ENCODE peak calls at places on chromosomes 13 and 19, in six cellular contexts. F is cardiac muscle cell, B is heart left ventricle, S is WTC11, Q is fibroblast of lung, G is fibroblast of pulmonary artery. K is an unnamed sample.

GRCh38 chr13:53200498-53201453 is 172.2 kb downstream of the OLFM4 start:
- DNase-seq in F (peak; percentile 58), S (peak; percentile 90), G (peak; percentile 15), Q (peak; percentile 2), B (peak; percentile 29), K (no peak)

GRCh38 chr13:26557393-26558073 is at the start of gene WASF3:
- DNase-seq in S (peak; percentile 97), B (peak; percentile 96), G (peak; percentile 93), Q (peak; percentile 91), F (peak; percentile 97), K (peak; percentile 93)

GRCh38 chr13:21625366-21625765 is 21.4 kb upstream of the MICU2 start:
- DNase-seq in B (no peak), F (peak; percentile 35), S (no peak), G (peak; percentile 36), Q (peak; percentile 51), K (no peak)

GRCh38 chr19:3108775-3109174 is 14.6 kb downstream of the GNA11 start:
- DNase-seq in B (peak; percentile 61), G (peak; percentile 67), F (peak; percentile 68), Q (peak; percentile 53), S (peak; percentile 84), K (no peak)

GRCh38 chr19:19059837-19060611 is 3.8 kb upstream of the SLC25A42 start:
- DNase-seq in Q (no peak), S (no peak), B (no peak), F (no peak), G (no peak), K (no peak)

GRCh38 chr13:98447881-98448641 is 128.8 kb downstream of the STK24 start:
- DNase-seq in Q (peak; percentile 43), G (no peak), B (no peak), S (peak; percentile 78), F (peak; percentile 12), K (no peak)

GRCh38 chr19:14525729-14526128 is 3.7 kb upstream of the TECR start:
- DNase-seq in G (no peak), Q (no peak), B (no peak), S (no peak), F (no peak), K (peak; percentile 96)

GRCh38 chr19:45424191-45425058 is 708 bp upstream of the ERCC1 start:
- DNase-seq in F (peak; percentile 92), B (peak; percentile 93), S (peak; percentile 60), G (peak; percentile 93), Q (peak; percentile 92), K (peak; percentile 96)

GRCh38 chr19:13984875-13985741 is 21.0 kb downstream of the RFX1 start:
- DNase-seq in B (no peak), F (no peak), S (no peak), G (no peak), Q (no peak), K (no peak)

GRCh38 chr19:38012944-38013343 is 105.9 kb downstream of the SIPA1L3 start:
- DNase-seq in B (no peak), S (peak; percentile 31), Q (no peak), F (no peak), G (no peak), K (no peak)

GRCh38 chr19:10624585-10624984 is 768 bp upstream of the SLC44A2 start:
- DNase-seq in F (no peak), Q (no peak), G (no peak), B (no peak), S (no peak), K (no peak)

GRCh38 chr13:74886496-74886895 is 595.5 kb downstream of the TBC1D4 start:
- DNase-seq in F (peak; percentile 49), S (no peak), B (no peak), G (peak; percentile 34), Q (peak; percentile 71), K (no peak)

GRCh38 chr19:45558399-45558878 is 26.2 kb downstream of the OPA3 start:
- DNase-seq in B (peak; percentile 40), G (peak; percentile 58), F (peak; percentile 60), S (peak; percentile 78), Q (peak; percentile 50), K (no peak)

DNA sequence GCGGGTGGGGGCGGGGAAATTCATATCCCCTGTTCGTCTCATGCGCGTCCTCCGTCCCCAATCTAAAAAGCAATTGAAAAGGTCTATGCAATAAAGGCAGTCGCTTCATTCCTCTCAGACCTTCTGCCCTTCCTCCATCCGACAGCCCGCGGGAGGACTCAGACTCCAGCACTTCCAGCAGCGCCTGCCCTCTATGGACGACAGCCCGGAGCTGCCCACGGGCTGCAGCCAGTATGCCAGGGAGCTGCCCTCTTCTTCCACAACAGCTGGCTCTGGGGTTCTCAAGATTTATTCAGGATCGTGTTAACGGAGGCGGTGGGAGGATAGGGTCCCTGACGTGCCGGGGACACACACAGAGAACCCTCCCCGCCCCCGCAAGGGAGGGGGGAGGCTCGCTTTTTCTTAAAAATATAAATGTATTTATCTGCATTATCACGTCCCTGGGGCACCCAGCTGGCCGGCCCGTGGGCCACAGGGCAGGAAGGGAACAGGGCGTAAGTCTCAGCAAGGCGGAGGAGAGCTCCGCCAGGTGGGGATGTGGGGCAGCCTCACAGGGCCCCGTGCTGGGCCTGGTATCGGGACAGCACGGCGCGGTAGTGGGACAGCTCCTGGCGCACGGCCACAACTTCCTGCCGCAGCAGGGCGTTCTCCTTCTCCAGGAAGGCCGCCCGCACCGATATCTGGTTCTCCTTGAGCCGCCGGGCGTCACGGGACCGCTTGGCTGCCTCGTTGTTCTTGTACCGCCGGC is 6.7 kb downstream of the DBP start:
- DNase-seq in G (peak; percentile 80), S (peak; percentile 72), Q (peak; percentile 68), F (peak; percentile 85), B (peak; percentile 90), K (no peak)
- TF ChIP-seq CTCF in G (peak; percentile 26), S (no peak), Q (peak; percentile 4), F (no peak), B (peak; percentile 52), K (no peak)

GRCh38 chr19:29497241-29497640 is 28.6 kb upstream of the VSTM2B start:
- DNase-seq in B (no peak), S (no peak), G (no peak), Q (no peak), F (no peak), K (no peak)
- TF ChIP-seq CTCF in B (no peak), S (no peak), G (no peak), Q (no peak), F (no peak), K (no peak)

GRCh38 chr19:30695171-30695875 is 323.1 kb downstream of the ZNF536 start:
- DNase-seq in F (no peak), Q (no peak), G (no peak), B (no peak), S (peak; percentile 72), K (no peak)
- TF ChIP-seq CTCF in F (no peak), Q (no peak), G (no peak), B (peak; percentile 15), S (no peak), K (peak; percentile 22)

GRCh38 chr19:57068326-57068725 is 51.5 kb upstream of the USP29 start:
- DNase-seq in Q (no peak), F (no peak), B (no peak), S (no peak), G (no peak), K (no peak)

GRCh38 chr19:57067440-57067839 is 52.3 kb upstream of the USP29 start:
- DNase-seq in G (no peak), B (no peak), Q (no peak), F (no peak), S (no peak), K (no peak)

GRCh38 chr19:57071414-57071813 is 48.4 kb upstream of the USP29 start:
- DNase-seq in S (no peak), G (no peak), B (no peak), F (no peak), Q (no peak), K (no peak)

DNA sequence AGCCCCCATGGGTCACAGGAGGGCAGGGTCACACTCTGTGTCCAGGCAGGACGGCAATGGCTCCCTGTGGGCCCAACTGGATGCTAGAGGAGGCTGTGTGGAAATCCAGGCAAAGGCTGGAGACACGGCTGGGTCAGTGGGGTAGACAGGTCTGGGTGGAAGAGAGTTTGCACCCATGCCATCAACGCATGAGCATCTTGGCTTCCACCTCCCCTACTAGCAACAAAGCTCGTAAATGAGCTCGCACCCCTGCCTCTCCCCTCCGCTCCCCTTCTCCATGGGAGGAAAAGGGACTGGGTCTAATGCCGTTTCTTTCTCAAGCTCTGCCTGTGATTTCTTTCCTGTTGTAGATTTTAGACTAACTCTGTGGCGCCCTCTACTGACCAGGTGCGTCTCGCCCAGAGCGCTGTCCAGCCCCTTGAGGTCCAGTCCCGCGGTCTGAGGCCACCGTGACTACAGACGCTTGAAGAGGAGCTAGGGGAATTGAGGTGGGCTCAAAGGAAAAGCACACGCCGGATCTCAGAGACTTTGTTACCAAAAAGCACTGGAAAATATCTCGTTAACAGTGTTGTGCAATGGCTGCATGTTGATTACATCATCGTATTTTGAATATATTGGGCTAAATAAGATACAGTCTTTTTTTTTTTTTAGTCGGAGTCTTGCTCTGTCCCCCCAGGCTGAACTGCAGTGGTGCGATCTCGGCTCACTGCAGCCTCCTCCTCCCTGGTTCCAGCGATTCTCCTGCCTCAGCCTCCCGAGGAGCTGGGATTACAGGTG is 50.7 kb upstream of the USP29 start:
- DNase-seq in B (no peak), Q (no peak), F (no peak), S (peak; percentile 14), G (no peak), K (no peak)
- TF ChIP-seq CTCF in B (no peak), Q (no peak), F (no peak), S (no peak), G (no peak), K (no peak)

GRCh38 chr19:35360880-35361420 is 2.7 kb downstream of the FFAR3 start:
- DNase-seq in B (no peak), Q (no peak), S (no peak), F (no peak), G (no peak), K (no peak)

GRCh38 chr19:35355851-35356460 is 2.3 kb upstream of the FFAR3 start:
- DNase-seq in F (peak; percentile 42), S (no peak), B (no peak), Q (peak; percentile 54), G (peak; percentile 6), K (peak; percentile 28)

GRCh38 chr19:35353635-35354034 is 4.6 kb upstream of the FFAR3 start:
- DNase-seq in G (no peak), S (no peak), F (peak; percentile 70), B (no peak), Q (peak; percentile 77), K (peak; percentile 8)

GRCh38 chr19:35354898-35355297 is 3.4 kb upstream of the FFAR3 start:
- DNase-seq in Q (no peak), B (no peak), G (no peak), F (no peak), S (no peak), K (peak; percentile 13)

DNA sequence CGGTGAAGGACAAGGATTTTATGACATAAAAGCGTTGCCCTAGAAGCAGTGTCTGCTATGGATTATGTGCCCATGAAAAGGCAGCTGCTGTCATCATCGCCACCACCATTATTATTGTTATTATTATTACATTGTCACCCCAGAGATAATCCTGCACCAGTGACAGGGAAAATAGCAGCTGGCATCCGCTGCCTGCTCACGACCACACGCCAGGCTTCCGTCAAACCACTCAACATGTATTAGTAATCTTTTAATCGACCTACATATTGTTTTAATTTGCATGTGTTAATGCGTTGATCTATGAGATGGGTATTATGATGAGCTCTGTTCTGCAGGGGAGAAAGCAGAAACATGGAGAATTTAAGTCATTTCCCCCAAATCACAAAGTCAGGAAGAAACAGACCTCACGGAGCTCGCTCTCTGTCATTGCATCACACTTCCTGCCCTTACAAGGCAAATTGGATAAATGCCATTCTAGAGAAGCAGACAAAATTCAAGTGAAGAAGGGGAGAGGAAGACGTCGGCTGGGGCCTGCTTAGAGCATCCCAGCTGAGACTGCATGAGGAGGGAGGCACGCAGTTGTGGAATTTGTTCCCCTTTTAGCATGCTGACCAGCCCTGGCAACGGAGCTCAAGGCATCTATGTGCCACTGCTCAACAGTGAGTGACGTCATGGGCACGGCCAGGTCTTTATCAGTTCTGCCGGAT is at the start of gene FFAR3:
- DNase-seq in F (peak; percentile 92), Q (peak; percentile 56), B (peak; percentile 56), S (no peak), G (peak; percentile 78), K (peak; percentile 30)
- TF ChIP-seq CTCF in F (no peak), Q (no peak), B (no peak), S (no peak), G (no peak), K (no peak)